ENCODE peak calls at places on chromosome 7, in eight cellular contexts. T is adipocyte, C is colonic mucosa, A is fibroblast of lung, J is SK-N-SH, G is HCT116, K is neuronal stem cell, V is GM23248. M is an unnamed sample.

GRCh38 chr7:67857698-67858097 is 861.1 kb downstream of the TYW1 start:
- DNase-seq in T (no peak), C (no peak), A (no peak), J (no peak), G (no peak), K (no peak), V (no peak), M (no peak)

GRCh38 chr7:74101061-74101681 is 17.6 kb downstream of the LIMK1 start:
- DNase-seq in T (peak; percentile 4), C (peak; percentile 29), A (no peak), J (no peak), G (no peak), K (no peak), V (peak; percentile 68), M (peak; percentile 98)

GRCh38 chr7:15972767-15973362 is 286.4 kb upstream of the MEOX2 start:
- DNase-seq in T (peak; percentile 19), C (no peak), A (peak; percentile 51), J (no peak), G (no peak), K (no peak), V (peak; percentile 41), M (no peak)

GRCh38 chr7:93968911-93969620 is 35.1 kb downstream of the BET1 start:
- DNase-seq in T (no peak), C (no peak), A (peak; percentile 31), J (no peak), G (no peak), K (no peak), V (peak; percentile 46), M (no peak)

GRCh38 chr7:24721378-24722030 is 35.8 kb downstream of the GSDME start:
- DNase-seq in T (no peak), C (no peak), A (no peak), J (no peak), G (no peak), K (no peak), V (no peak), M (no peak)

GRCh38 chr7:106568680-106569499 is 92.1 kb downstream of the CCDC71L start:
- DNase-seq in T (peak; percentile 96), C (no peak), A (peak; percentile 63), J (peak; percentile 80), G (peak; percentile 52), K (no peak), V (peak; percentile 82), M (no peak)

GRCh38 chr7:20776214-20776875 is 10.3 kb downstream of the SP8 start:
- DNase-seq in T (no peak), C (no peak), A (no peak), J (no peak), G (no peak), K (no peak), V (no peak), M (no peak)

GRCh38 chr7:5429253-5429856 is 5.7 kb upstream of the TNRC18 start:
- DNase-seq in T (peak; percentile 63), C (peak; percentile 77), A (peak; percentile 68), J (no peak), G (no peak), K (no peak), V (peak; percentile 69), M (no peak)

GRCh38 chr7:120089968-120090367 is 183.0 kb upstream of the KCND2 start:
- DNase-seq in T (peak; percentile 56), C (no peak), A (no peak), J (peak; percentile 3), G (peak; percentile 2), K (no peak), V (no peak), M (no peak)

GRCh38 chr7:157905740-157906461 is 569.1 kb downstream of the DNAJB6 start:
- DNase-seq in T (no peak), C (no peak), A (no peak), J (peak; percentile 91), G (peak; percentile 12), K (no peak), V (no peak), M (no peak)

GRCh38 chr7:95684037-95684436 is 87.7 kb upstream of the PDK4 start:
- DNase-seq in T (peak; percentile 73), C (no peak), A (peak; percentile 7), J (no peak), G (peak; percentile 44), K (no peak), V (peak; percentile 65), M (no peak)

GRCh38 chr7:142583424-142583823 is 165.8 kb upstream of the PRSS1 start:
- DNase-seq in T (peak; percentile 76), C (no peak), A (peak; percentile 87), J (peak; percentile 22), G (peak; percentile 63), K (no peak), V (peak; percentile 96), M (no peak)

GRCh38 chr7:155058861-155059355 is 11.2 kb upstream of the HTR5A start:
- DNase-seq in T (no peak), C (no peak), A (no peak), J (no peak), G (no peak), K (no peak), V (no peak), M (no peak)

GRCh38 chr7:103811997-103812396 is 177.5 kb downstream of the RELN start:
- DNase-seq in T (no peak), C (peak; percentile 21), A (no peak), J (no peak), G (no peak), K (no peak), V (no peak), M (no peak)

GRCh38 chr7:11082552-11083213 is 109.0 kb downstream of the PHF14 start:
- DNase-seq in T (peak; percentile 6), C (no peak), A (peak; percentile 10), J (no peak), G (no peak), K (no peak), V (no peak), M (no peak)

GRCh38 chr7:143318661-143319060 is 2.8 kb downstream of the CLCN1 start:
- DNase-seq in T (peak; percentile 81), C (no peak), A (no peak), J (no peak), G (no peak), K (no peak), V (peak; percentile 8), M (no peak)

GRCh38 chr7:18508441-18509427 is 13.2 kb downstream of the HDAC9 start:
- DNase-seq in T (peak; percentile 84), C (no peak), A (peak; percentile 98), J (no peak), G (peak; percentile 66), K (no peak), V (peak; percentile 95), M (no peak)

GRCh38 chr7:74174606-74175082 is 488 bp downstream of the EIF4H start:
- DNase-seq in T (peak; percentile 84), C (peak; percentile 51), A (peak; percentile 75), J (peak; percentile 85), G (no peak), K (peak; percentile 24), V (peak; percentile 75), M (peak; percentile 71)

GRCh38 chr7:75729851-75730274 is 8.9 kb downstream of the HIP1 start:
- DNase-seq in T (no peak), C (no peak), A (no peak), J (no peak), G (no peak), K (no peak), V (no peak), M (no peak)

GRCh38 chr7:46747869-46748576 is 827.0 kb upstream of the IGFBP3 start:
- DNase-seq in T (no peak), C (no peak), A (peak; percentile 65), J (no peak), G (no peak), K (no peak), V (no peak), M (no peak)

GRCh38 chr7:106064329-106064728 is 47.8 kb downstream of the SYPL1 start:
- DNase-seq in T (no peak), C (peak; percentile 30), A (no peak), J (peak; percentile 35), G (no peak), K (no peak), V (no peak), M (peak; percentile 78)

GRCh38 chr7:4830176-4830575 is 31.7 kb downstream of the PAPOLB start:
- DNase-seq in T (peak; percentile 25), C (peak; percentile 64), A (peak; percentile 48), J (peak; percentile 95), G (peak; percentile 41), K (peak; percentile 54), V (peak; percentile 26), M (peak; percentile 85)

GRCh38 chr7:37284805-37285211 is 163.9 kb downstream of the ELMO1 start:
- DNase-seq in T (no peak), C (peak; percentile 64), A (no peak), J (peak; percentile 72), G (peak; percentile 24), K (peak; percentile 41), V (peak; percentile 2), M (peak; percentile 49)

GRCh38 chr7:30176463-30177090 is 41.8 kb downstream of the MTURN start:
- DNase-seq in T (no peak), C (no peak), A (no peak), J (no peak), G (no peak), K (no peak), V (no peak), M (peak; percentile 76)
- H3K9ac ChIP-seq in T (no peak overlapping the region), C (no peak overlapping the region), A (no peak overlapping the region), J (no peak overlapping the region), G (no peak overlapping the region), K (no peak overlapping the region), V (no peak overlapping the region), M (peak overlapping the region; percentile 61)

DNA sequence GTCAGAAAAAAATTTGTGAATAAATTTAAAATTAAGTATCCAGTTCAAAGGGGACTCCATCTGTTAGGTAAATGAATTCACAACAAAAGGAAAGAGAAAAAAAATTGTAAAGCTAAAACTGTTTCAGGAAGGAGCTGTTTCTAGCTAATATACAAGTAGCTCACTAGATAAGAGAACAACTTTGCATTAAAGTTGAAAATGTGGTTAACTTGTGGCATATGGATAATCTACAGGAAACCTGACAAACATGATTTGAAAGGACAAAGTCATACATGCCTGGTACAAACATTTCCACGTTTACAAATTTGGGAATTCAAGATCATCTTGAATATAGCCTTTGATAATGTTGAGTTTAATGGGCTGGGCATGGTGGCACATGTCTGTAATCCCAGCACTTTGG is 8.9 kb downstream of the NT5C3A start:
- DNase-seq in T (no peak), C (no peak), A (no peak), J (no peak), G (no peak), K (no peak), V (no peak), M (no peak)
- H3K9ac ChIP-seq in T (no peak overlapping the region), C (no peak overlapping the region), A (no peak overlapping the region), J (no peak overlapping the region), G (no peak overlapping the region), K (no peak overlapping the region), V (no peak overlapping the region), M (no peak overlapping the region)

GRCh38 chr7:23234569-23235296 is 11.8 kb upstream of the GPNMB start:
- DNase-seq in T (peak; percentile 56), C (no peak), A (no peak), J (no peak), G (no peak), K (no peak), V (no peak), M (no peak)
- H3K9ac ChIP-seq in T (no peak overlapping the region), C (no peak overlapping the region), A (no peak overlapping the region), J (no peak overlapping the region), G (no peak overlapping the region), K (no peak overlapping the region), V (no peak overlapping the region), M (no peak overlapping the region)

DNA sequence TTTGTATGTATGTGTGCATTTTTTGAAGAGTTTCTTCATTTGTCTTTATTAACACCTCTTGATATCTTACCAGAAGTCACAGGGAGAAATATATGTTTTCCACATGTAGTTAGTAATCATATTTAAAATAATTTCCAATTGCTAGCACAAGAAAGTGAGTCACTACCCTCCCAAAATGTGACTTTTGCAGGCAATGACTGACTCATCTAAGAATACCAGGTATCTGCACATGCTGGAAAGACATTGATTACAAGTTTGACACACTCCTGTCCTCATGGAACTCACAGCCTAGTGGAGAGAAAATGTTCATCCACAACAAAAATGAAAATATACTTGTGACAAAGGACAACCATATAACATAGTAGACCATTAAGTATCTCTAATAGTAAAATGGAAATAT is 82.9 kb downstream of the SEMA3D start:
- DNase-seq in T (no peak), C (no peak), A (peak; percentile 25), J (no peak), G (peak; percentile 8), K (no peak), V (peak; percentile 57), M (no peak)
- H3K9ac ChIP-seq in T (no peak overlapping the region), C (no peak overlapping the region), A (no peak overlapping the region), J (no peak overlapping the region), G (no peak overlapping the region), K (no peak overlapping the region), V (no peak overlapping the region), M (no peak overlapping the region)

M was measured in Karpas-422.